ENCODE peak calls at places on chromosomes 2 and 18, in six cellular contexts. U is WTC11, D is foreskin fibroblast, A is cardiac fibroblast, M is IMR-90, T is body of pancreas. Z is an unnamed sample.

GRCh38 chr2:232195487-232195886 is 183.1 kb upstream of the ALPP start:
- DNase-seq in U (no peak), A (no peak), M (no peak), T (no peak), D (no peak), Z (no peak)

GRCh38 chr2:383888-384287 is 96.0 kb upstream of the ALKAL2 start:
- DNase-seq in A (no peak), U (no peak), D (no peak), T (no peak), M (no peak), Z (no peak)

GRCh38 chr18:2256577-2256976 is 314.7 kb downstream of the METTL4 start:
- DNase-seq in D (no peak), A (no peak), M (no peak), U (no peak), T (no peak), Z (no peak)

GRCh38 chr2:226256709-226257401 is 542.8 kb downstream of the IRS1 start:
- DNase-seq in U (no peak), M (peak; percentile 10), A (peak; percentile 33), D (no peak), T (no peak), Z (no peak)

GRCh38 chr2:11945139-11946126 is 199.0 kb downstream of the LPIN1 start:
- DNase-seq in D (no peak), U (no peak), T (no peak), M (no peak), A (peak; percentile 19), Z (no peak)

GRCh38 chr18:29496276-29496675 is 1319.3 kb upstream of the CDH2 start:
- DNase-seq in U (no peak), D (no peak), A (peak; percentile 41), M (no peak), T (no peak), Z (no peak)

GRCh38 chr2:37622434-37623202 is 48.8 kb downstream of the CDC42EP3 start:
- DNase-seq in M (no peak), T (no peak), U (no peak), D (no peak), A (no peak), Z (no peak)

GRCh38 chr2:40451926-40452605 is at the start of gene SLC8A1:
- DNase-seq in M (peak; percentile 49), A (peak; percentile 58), U (peak; percentile 38), T (no peak), D (no peak), Z (peak; percentile 55)

GRCh38 chr2:239819974-239820555 is 205.1 kb downstream of the NDUFA10 start:
- DNase-seq in D (no peak), A (no peak), T (no peak), U (no peak), M (no peak), Z (no peak)

GRCh38 chr18:74456409-74457042 is 582 bp downstream of the DIPK1C start:
- DNase-seq in M (no peak), A (no peak), U (peak; percentile 42), T (no peak), D (no peak), Z (peak; percentile 30)

GRCh38 chr18:74457043-74457742 is at the start of gene DIPK1C:
- DNase-seq in A (no peak), M (no peak), T (no peak), D (no peak), U (peak; percentile 40), Z (peak; percentile 24)

GRCh38 chr18:74455386-74455785 is 1.7 kb downstream of the DIPK1C start:
- DNase-seq in M (no peak), A (no peak), D (no peak), T (no peak), U (no peak), Z (no peak)

GRCh38 chr18:74454279-74454741 is 2.8 kb downstream of the DIPK1C start:
- DNase-seq in A (no peak), D (no peak), M (no peak), U (no peak), T (no peak), Z (no peak)

GRCh38 chr18:74456017-74456408 is 1.1 kb downstream of the DIPK1C start:
- DNase-seq in T (no peak), M (no peak), D (no peak), A (no peak), U (no peak), Z (no peak)
- TF ChIP-seq CTCF in T (no peak), M (no peak), D (no peak), A (no peak), U (no peak), Z (no peak)

GRCh38 chr2:23413641-23414040 is 28.7 kb downstream of the KLHL29 start:
- DNase-seq in D (no peak), T (no peak), M (no peak), U (no peak), A (no peak), Z (no peak)

GRCh38 chr2:23412556-23413155 is 27.7 kb downstream of the KLHL29 start:
- DNase-seq in T (no peak), U (no peak), A (peak; percentile 94), D (peak; percentile 46), M (peak; percentile 82), Z (no peak)

GRCh38 chr2:23414106-23414505 is 29.1 kb downstream of the KLHL29 start:
- DNase-seq in D (no peak), U (no peak), M (no peak), T (no peak), A (no peak), Z (no peak)

GRCh38 chr2:23417310-23417709 is 32.3 kb downstream of the KLHL29 start:
- DNase-seq in U (no peak), T (no peak), M (no peak), A (no peak), D (no peak), Z (no peak)

GRCh38 chr2:23414876-23415275 is 29.9 kb downstream of the KLHL29 start:
- DNase-seq in T (no peak), D (peak; percentile 36), M (peak; percentile 48), A (peak; percentile 60), U (peak; percentile 44), Z (no peak)
- TF ChIP-seq CTCF in T (no peak), D (peak; percentile 5), M (peak; percentile 37), A (peak; percentile 32), U (peak; percentile 23), Z (no peak)

DNA sequence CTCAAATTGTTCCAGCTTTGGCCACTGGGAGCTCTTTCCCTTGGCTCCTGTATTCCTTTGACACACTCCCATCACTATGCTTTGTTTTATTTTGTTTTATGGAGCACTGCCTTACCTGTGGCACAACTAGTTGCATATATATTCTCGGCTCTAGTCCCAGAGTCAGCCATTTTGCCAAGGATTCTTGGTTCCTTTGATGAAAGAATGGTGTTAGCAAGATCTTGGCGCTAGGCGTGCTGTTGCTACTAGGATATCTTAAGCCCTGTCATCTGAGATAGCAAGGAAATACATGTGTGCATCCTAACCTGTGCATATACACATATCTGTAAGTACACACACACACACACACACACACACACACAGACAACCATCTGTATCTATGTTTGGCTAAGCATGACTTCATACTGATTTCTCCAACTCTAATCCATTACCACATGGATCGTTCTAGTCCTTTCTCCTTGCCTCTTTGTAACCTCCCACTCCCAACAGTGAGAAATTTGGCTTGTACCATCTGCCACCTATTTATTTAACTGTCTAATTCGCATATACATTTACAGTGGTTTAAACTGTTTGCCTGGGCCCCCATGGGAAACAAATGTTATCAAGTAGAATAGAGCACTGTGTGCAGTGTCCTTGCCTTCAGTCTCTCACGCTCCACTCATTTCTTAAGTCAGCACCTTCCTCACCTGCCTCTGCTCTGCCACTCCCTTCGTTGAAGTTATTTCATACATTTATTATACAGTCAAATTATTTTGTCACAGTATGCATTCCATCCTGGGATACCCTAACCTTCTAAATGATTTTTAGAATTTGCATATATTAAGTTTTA is 137.5 kb upstream of the MAP3K20 start:
- DNase-seq in D (no peak), U (no peak), A (no peak), T (no peak), M (no peak), Z (no peak)
- TF ChIP-seq CTCF in D (no peak), U (no peak), A (no peak), T (no peak), M (no peak), Z (no peak)

DNA sequence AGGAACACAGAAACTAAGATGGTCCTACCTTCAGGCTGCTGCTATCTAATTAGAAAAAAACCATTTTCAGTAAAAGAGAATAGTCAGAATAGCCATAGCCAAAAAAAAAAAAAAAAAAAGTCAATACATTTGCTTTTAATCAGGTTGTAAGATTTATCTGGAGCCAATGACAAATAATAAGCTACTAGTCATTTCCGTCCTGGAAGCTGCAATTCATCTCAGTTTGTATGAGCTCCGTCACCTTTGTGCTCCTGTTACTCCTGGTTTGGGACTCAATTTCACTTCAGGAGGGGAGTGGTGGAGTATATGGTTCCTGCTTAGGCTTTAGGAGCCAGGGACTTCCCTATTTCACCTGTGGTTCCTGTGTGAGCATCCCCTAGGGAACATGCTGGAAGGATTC is 481.9 kb downstream of the DLGAP1 start:
- DNase-seq in T (no peak), M (no peak), U (no peak), D (no peak), A (no peak), Z (no peak)
- TF ChIP-seq CTCF in T (no peak), M (no peak), U (no peak), D (no peak), A (no peak), Z (no peak)

DNA sequence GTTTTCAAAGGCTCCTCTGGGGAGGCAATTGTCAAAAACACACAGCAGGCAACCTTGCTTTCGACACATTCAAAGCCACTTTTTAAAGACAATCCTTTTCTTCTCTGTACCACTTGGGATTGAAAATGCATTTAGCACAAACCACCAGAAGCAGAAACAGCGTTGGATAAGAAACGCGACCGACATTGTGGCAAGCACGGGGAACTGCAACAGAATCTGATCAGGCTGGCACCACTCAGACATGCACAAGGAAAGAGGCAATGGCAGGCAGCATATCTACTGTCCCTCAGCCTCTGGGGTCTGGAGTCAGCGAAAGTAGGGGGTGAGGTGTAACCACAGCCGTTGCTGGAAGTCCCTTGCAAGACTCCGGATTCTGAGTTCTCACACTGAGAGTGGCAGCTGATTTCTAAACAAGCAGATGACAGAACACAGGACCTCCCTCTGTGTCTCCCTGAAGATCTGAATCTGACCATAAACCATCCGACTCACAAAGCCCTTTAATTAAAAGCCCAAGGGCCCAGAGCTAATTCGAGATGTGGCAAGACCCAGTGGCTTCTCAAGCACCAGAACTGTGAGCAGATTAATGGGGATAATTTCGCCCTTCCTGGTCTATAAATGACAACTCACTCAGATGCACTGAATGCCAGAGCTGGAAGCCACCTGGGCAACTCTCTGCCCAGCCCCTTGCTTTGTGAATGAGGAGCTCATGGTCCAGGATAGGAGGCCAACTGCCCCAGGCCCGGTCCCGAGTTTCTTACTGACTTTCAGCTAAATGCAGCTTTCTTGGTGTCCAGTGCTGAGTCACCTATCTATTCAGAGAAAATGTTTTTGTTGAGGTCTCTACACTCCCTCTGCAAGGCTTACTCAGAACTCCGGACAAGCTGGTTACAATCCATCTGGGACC is 29.6 kb downstream of the CYRIA start:
- DNase-seq in M (peak; percentile 71), A (peak; percentile 73), D (no peak), T (no peak), U (no peak), Z (no peak)
- TF ChIP-seq CTCF in M (no peak), A (no peak), D (no peak), T (no peak), U (no peak), Z (no peak)

DNA sequence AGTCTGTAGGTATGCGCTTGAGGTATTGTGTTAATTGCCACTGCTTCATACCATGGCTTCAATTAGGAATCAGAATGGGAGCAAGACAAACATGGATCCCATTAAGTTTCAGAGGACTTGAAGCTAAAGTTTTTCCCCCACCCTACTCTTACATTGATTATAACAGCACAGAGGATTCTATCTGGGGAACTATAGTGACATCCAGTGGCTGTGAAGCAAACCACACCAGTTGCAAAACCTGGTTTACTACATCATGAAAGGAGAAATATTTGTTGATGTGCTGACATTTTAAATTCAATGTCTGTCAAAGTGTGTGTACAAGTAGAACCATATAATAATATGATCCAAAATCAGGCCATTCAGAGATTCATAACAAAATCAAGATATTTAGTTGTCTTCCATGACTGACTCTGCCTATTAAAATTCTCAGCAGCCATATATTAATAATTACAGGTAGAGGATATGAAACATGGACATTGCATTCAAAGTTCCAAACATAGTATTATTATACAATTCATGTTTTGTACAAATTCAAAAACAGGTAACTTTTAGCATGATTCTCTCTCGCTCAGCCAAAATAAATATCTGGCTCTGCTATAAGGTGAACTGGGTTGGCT is 82.9 kb downstream of the GRB14 start:
- DNase-seq in A (peak; percentile 69), U (no peak), D (peak; percentile 21), M (peak; percentile 29), T (no peak), Z (no peak)
- TF ChIP-seq CTCF in A (peak; percentile 76), U (no peak), D (peak; percentile 69), M (peak; percentile 50), T (peak; percentile 56), Z (no peak)